ENCODE peak calls at places on chromosomes 2 and 18, in six cellular contexts. One of them, this sample, is unnamed.

GRCh38 chr2:234496835-234497591 is at the start of gene ARL4C:
- DNase-seq in foreskin fibroblast: peak
- DNase-seq in right atrium auricular region: no peak
- DNase-seq in GM12864: no peak
- DNase-seq in psoas muscle: peak
- DNase-seq in choroid plexus epithelial cell: peak
- DNase-seq in this sample: peak

GRCh38 chr18:27206411-27206810 is 21.3 kb upstream of the CHST9 start:
- DNase-seq in choroid plexus epithelial cell: no peak
- DNase-seq in right atrium auricular region: no peak
- DNase-seq in foreskin fibroblast: no peak
- DNase-seq in GM12864: no peak
- DNase-seq in psoas muscle: no peak
- DNase-seq in this sample: no peak

GRCh38 chr2:107380912-107381311 is 445.8 kb upstream of the RGPD4 start:
- DNase-seq in GM12864: no peak
- DNase-seq in right atrium auricular region: no peak
- DNase-seq in choroid plexus epithelial cell: no peak
- DNase-seq in foreskin fibroblast: no peak
- DNase-seq in psoas muscle: no peak
- DNase-seq in this sample: no peak

GRCh38 chr2:222592176-222592575 is 63.7 kb downstream of the FARSB start:
- DNase-seq in right atrium auricular region: no peak
- DNase-seq in foreskin fibroblast: no peak
- DNase-seq in psoas muscle: no peak
- DNase-seq in choroid plexus epithelial cell: no peak
- DNase-seq in GM12864: no peak
- DNase-seq in this sample: no peak

GRCh38 chr18:46174317-46175039 is 70.3 kb downstream of the HAUS1 start:
- DNase-seq in psoas muscle: peak
- DNase-seq in right atrium auricular region: no peak
- DNase-seq in choroid plexus epithelial cell: peak
- DNase-seq in GM12864: no peak
- DNase-seq in foreskin fibroblast: peak
- DNase-seq in this sample: peak

GRCh38 chr2:57965219-57965618 is 81.4 kb upstream of the VRK2 start:
- DNase-seq in GM12864: no peak
- DNase-seq in right atrium auricular region: no peak
- DNase-seq in choroid plexus epithelial cell: no peak
- DNase-seq in foreskin fibroblast: no peak
- DNase-seq in psoas muscle: no peak
- DNase-seq in this sample: no peak

GRCh38 chr2:217451634-217452033 is 551.2 kb downstream of the TNS1 start:
- DNase-seq in right atrium auricular region: no peak
- DNase-seq in choroid plexus epithelial cell: peak
- DNase-seq in psoas muscle: no peak
- DNase-seq in GM12864: no peak
- DNase-seq in foreskin fibroblast: peak
- DNase-seq in this sample: no peak

GRCh38 chr2:217361491-217361890 is 501.6 kb upstream of the TNP1 start:
- DNase-seq in right atrium auricular region: no peak
- DNase-seq in foreskin fibroblast: peak
- DNase-seq in GM12864: no peak
- DNase-seq in psoas muscle: no peak
- DNase-seq in choroid plexus epithelial cell: no peak
- DNase-seq in this sample: no peak

GRCh38 chr2:208012449-208012848 is 12.9 kb downstream of the PLEKHM3 start:
- DNase-seq in choroid plexus epithelial cell: no peak
- DNase-seq in right atrium auricular region: no peak
- DNase-seq in GM12864: no peak
- DNase-seq in psoas muscle: no peak
- DNase-seq in foreskin fibroblast: no peak
- DNase-seq in this sample: no peak

GRCh38 chr2:138500592-138501426 is 761 bp upstream of the SPOPL start:
- DNase-seq in psoas muscle: peak
- DNase-seq in choroid plexus epithelial cell: no peak
- DNase-seq in GM12864: no peak
- DNase-seq in right atrium auricular region: no peak
- DNase-seq in foreskin fibroblast: no peak
- DNase-seq in this sample: peak

GRCh38 chr18:37270046-37270665 is 295.4 kb downstream of the CELF4 start:
- DNase-seq in foreskin fibroblast: peak
- DNase-seq in right atrium auricular region: no peak
- DNase-seq in choroid plexus epithelial cell: peak
- DNase-seq in GM12864: no peak
- DNase-seq in psoas muscle: no peak
- DNase-seq in this sample: peak

GRCh38 chr2:16207611-16208010 is 267.3 kb downstream of the MYCN start:
- DNase-seq in right atrium auricular region: no peak
- DNase-seq in GM12864: no peak
- DNase-seq in foreskin fibroblast: no peak
- DNase-seq in psoas muscle: no peak
- DNase-seq in choroid plexus epithelial cell: no peak
- DNase-seq in this sample: no peak

GRCh38 chr2:100259991-100260390 is 62.3 kb downstream of the LONRF2 start:
- DNase-seq in GM12864: no peak
- DNase-seq in psoas muscle: no peak
- DNase-seq in foreskin fibroblast: no peak
- DNase-seq in right atrium auricular region: no peak
- DNase-seq in choroid plexus epithelial cell: no peak
- DNase-seq in this sample: no peak

GRCh38 chr2:151060334-151060733 is 201.3 kb downstream of the RBM43 start:
- DNase-seq in right atrium auricular region: no peak
- DNase-seq in GM12864: no peak
- DNase-seq in foreskin fibroblast: no peak
- DNase-seq in psoas muscle: no peak
- DNase-seq in choroid plexus epithelial cell: no peak
- DNase-seq in this sample: no peak

GRCh38 chr2:130246430-130246829 is 48.2 kb upstream of the TUBA3E start:
- DNase-seq in GM12864: no peak
- DNase-seq in right atrium auricular region: no peak
- DNase-seq in choroid plexus epithelial cell: no peak
- DNase-seq in psoas muscle: no peak
- DNase-seq in foreskin fibroblast: no peak
- DNase-seq in this sample: no peak

GRCh38 chr2:47631840-47632398 is 151.0 kb upstream of the MSH6 start:
- DNase-seq in right atrium auricular region: no peak
- DNase-seq in psoas muscle: no peak
- DNase-seq in choroid plexus epithelial cell: peak
- DNase-seq in GM12864: no peak
- DNase-seq in foreskin fibroblast: peak
- DNase-seq in this sample: no peak

GRCh38 chr2:195533771-195534642 is 123.0 kb upstream of the SLC39A10 start:
- DNase-seq in foreskin fibroblast: peak
- DNase-seq in psoas muscle: peak
- DNase-seq in right atrium auricular region: peak
- DNase-seq in choroid plexus epithelial cell: peak
- DNase-seq in GM12864: no peak
- DNase-seq in this sample: no peak
- TF ChIP-seq CTCF in foreskin fibroblast: peak
- TF ChIP-seq CTCF in psoas muscle: no peak
- TF ChIP-seq CTCF in right atrium auricular region: peak
- TF ChIP-seq CTCF in choroid plexus epithelial cell: peak
- TF ChIP-seq CTCF in GM12864: peak
- TF ChIP-seq CTCF in this sample: no peak

GRCh38 chr18:12021596-12021995 is 40.3 kb downstream of the IMPA2 start:
- DNase-seq in choroid plexus epithelial cell: no peak
- DNase-seq in foreskin fibroblast: no peak
- DNase-seq in psoas muscle: no peak
- DNase-seq in GM12864: no peak
- DNase-seq in right atrium auricular region: no peak
- DNase-seq in this sample: no peak

GRCh38 chr18:12015697-12016062 is 34.4 kb downstream of the IMPA2 start:
- DNase-seq in GM12864: no peak
- DNase-seq in foreskin fibroblast: peak
- DNase-seq in right atrium auricular region: no peak
- DNase-seq in psoas muscle: peak
- DNase-seq in choroid plexus epithelial cell: no peak
- DNase-seq in this sample: no peak

GRCh38 chr18:12021077-12021476 is 39.8 kb downstream of the IMPA2 start:
- DNase-seq in right atrium auricular region: no peak
- DNase-seq in psoas muscle: no peak
- DNase-seq in foreskin fibroblast: no peak
- DNase-seq in GM12864: no peak
- DNase-seq in choroid plexus epithelial cell: no peak
- DNase-seq in this sample: no peak

GRCh38 chr18:12017079-12017478 is 35.8 kb downstream of the IMPA2 start:
- DNase-seq in foreskin fibroblast: no peak
- DNase-seq in right atrium auricular region: no peak
- DNase-seq in choroid plexus epithelial cell: no peak
- DNase-seq in psoas muscle: no peak
- DNase-seq in GM12864: no peak
- DNase-seq in this sample: no peak

GRCh38 chr18:12018861-12019260 is 37.6 kb downstream of the IMPA2 start:
- DNase-seq in right atrium auricular region: no peak
- DNase-seq in foreskin fibroblast: no peak
- DNase-seq in GM12864: no peak
- DNase-seq in choroid plexus epithelial cell: no peak
- DNase-seq in psoas muscle: no peak
- DNase-seq in this sample: no peak
- TF ChIP-seq CTCF in right atrium auricular region: no peak
- TF ChIP-seq CTCF in foreskin fibroblast: no peak
- TF ChIP-seq CTCF in GM12864: no peak
- TF ChIP-seq CTCF in choroid plexus epithelial cell: no peak
- TF ChIP-seq CTCF in psoas muscle: no peak
- TF ChIP-seq CTCF in this sample: no peak

DNA sequence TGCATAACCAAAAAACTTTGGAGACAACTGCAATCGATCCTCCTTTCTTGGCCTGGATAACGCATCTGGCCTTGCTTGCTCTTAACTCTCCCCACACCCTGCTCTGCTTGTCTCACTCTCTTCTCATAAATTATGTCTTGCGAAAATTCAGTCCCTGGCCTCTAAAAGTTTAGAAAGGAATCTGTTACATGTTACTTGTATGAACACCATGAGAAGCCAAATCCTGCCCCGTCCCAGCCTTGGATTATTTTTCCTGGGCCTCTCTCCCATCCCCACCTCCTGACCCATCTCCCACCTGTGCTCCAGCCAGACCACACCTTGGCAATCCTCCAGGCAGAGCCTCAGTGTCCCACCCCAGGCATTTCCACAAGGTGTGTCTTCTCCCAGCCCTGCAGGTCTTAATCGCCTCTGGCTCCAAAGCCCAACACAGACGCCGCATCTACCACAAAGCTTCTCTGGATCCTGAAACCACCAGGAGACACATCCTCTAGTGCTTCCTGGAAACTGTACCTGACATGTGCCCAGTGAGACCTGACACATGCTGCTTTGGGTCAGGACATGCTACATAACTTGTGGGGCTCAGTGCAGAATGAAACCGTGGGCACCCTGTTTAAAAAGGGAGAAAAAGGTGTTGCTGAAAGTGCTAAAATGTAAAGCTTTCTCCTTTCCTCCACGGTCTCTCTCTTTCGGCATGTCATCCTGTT is 99.6 kb upstream of the ST3GAL5 start:
- DNase-seq in foreskin fibroblast: peak
- DNase-seq in psoas muscle: no peak
- DNase-seq in GM12864: no peak
- DNase-seq in right atrium auricular region: peak
- DNase-seq in choroid plexus epithelial cell: no peak
- DNase-seq in this sample: no peak
- TF ChIP-seq CTCF in foreskin fibroblast: no peak
- TF ChIP-seq CTCF in psoas muscle: no peak
- TF ChIP-seq CTCF in GM12864: no peak
- TF ChIP-seq CTCF in right atrium auricular region: no peak
- TF ChIP-seq CTCF in choroid plexus epithelial cell: no peak
- TF ChIP-seq CTCF in this sample: no peak

GRCh38 chr18:42030586-42031182 is 75.7 kb downstream of the PIK3C3 start:
- DNase-seq in foreskin fibroblast: peak
- DNase-seq in choroid plexus epithelial cell: peak
- DNase-seq in psoas muscle: no peak
- DNase-seq in GM12864: no peak
- DNase-seq in right atrium auricular region: no peak
- DNase-seq in this sample: peak
- TF ChIP-seq CTCF in foreskin fibroblast: peak
- TF ChIP-seq CTCF in choroid plexus epithelial cell: peak
- TF ChIP-seq CTCF in psoas muscle: peak
- TF ChIP-seq CTCF in GM12864: peak
- TF ChIP-seq CTCF in right atrium auricular region: peak
- TF ChIP-seq CTCF in this sample: no peak

GRCh38 chr2:28565720-28566295 is 69.9 kb downstream of the PLB1 start:
- DNase-seq in foreskin fibroblast: no peak
- DNase-seq in psoas muscle: no peak
- DNase-seq in right atrium auricular region: no peak
- DNase-seq in GM12864: no peak
- DNase-seq in choroid plexus epithelial cell: no peak
- DNase-seq in this sample: no peak

GRCh38 chr2:28568533-28568932 is 72.7 kb downstream of the PLB1 start:
- DNase-seq in choroid plexus epithelial cell: no peak
- DNase-seq in GM12864: no peak
- DNase-seq in right atrium auricular region: no peak
- DNase-seq in psoas muscle: no peak
- DNase-seq in foreskin fibroblast: peak
- DNase-seq in this sample: no peak

GRCh38 chr2:28565033-28565432 is 69.2 kb downstream of the PLB1 start:
- DNase-seq in foreskin fibroblast: no peak
- DNase-seq in psoas muscle: no peak
- DNase-seq in right atrium auricular region: no peak
- DNase-seq in GM12864: no peak
- DNase-seq in choroid plexus epithelial cell: no peak
- DNase-seq in this sample: no peak

GRCh38 chr2:28566441-28567075 is 70.7 kb downstream of the PLB1 start:
- DNase-seq in foreskin fibroblast: peak
- DNase-seq in right atrium auricular region: peak
- DNase-seq in choroid plexus epithelial cell: peak
- DNase-seq in psoas muscle: peak
- DNase-seq in GM12864: peak
- DNase-seq in this sample: peak

GRCh38 chr2:28567076-28567471 is 71.2 kb downstream of the PLB1 start:
- DNase-seq in right atrium auricular region: no peak
- DNase-seq in GM12864: no peak
- DNase-seq in psoas muscle: no peak
- DNase-seq in choroid plexus epithelial cell: peak
- DNase-seq in foreskin fibroblast: peak
- DNase-seq in this sample: peak
- TF ChIP-seq CTCF in right atrium auricular region: no peak
- TF ChIP-seq CTCF in GM12864: no peak
- TF ChIP-seq CTCF in psoas muscle: no peak
- TF ChIP-seq CTCF in choroid plexus epithelial cell: no peak
- TF ChIP-seq CTCF in foreskin fibroblast: no peak
- TF ChIP-seq CTCF in this sample: no peak

GRCh38 chr2:45345331-45346305 is 265.4 kb downstream of the SRBD1 start:
- DNase-seq in GM12864: no peak
- DNase-seq in choroid plexus epithelial cell: no peak
- DNase-seq in right atrium auricular region: no peak
- DNase-seq in psoas muscle: no peak
- DNase-seq in foreskin fibroblast: no peak
- DNase-seq in this sample: no peak
- TF ChIP-seq CTCF in GM12864: no peak
- TF ChIP-seq CTCF in choroid plexus epithelial cell: peak
- TF ChIP-seq CTCF in right atrium auricular region: no peak
- TF ChIP-seq CTCF in psoas muscle: no peak
- TF ChIP-seq CTCF in foreskin fibroblast: no peak
- TF ChIP-seq CTCF in this sample: no peak

DNA sequence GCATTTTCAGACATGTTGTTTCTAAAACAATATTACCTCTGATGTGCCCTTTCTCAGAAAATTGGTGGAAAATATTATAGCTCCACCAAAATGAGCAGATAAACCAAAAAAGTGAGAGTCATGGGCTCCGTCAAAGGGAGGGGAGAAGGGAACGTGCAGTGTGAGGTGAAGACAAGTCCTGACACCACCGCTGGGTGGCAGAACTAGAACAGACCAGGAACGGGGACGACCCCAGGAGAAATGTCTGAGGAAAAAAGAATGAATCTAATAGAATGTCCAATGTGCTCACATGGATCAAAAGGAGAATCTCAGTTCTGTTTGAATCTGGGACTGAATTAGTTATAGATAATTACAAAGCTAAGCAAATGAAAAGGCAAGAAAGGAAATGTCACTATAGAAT is 22.6 kb upstream of the BCL2 start:
- DNase-seq in GM12864: no peak
- DNase-seq in choroid plexus epithelial cell: peak
- DNase-seq in foreskin fibroblast: peak
- DNase-seq in psoas muscle: no peak
- DNase-seq in right atrium auricular region: no peak
- DNase-seq in this sample: peak
- TF ChIP-seq CTCF in GM12864: peak
- TF ChIP-seq CTCF in choroid plexus epithelial cell: peak
- TF ChIP-seq CTCF in foreskin fibroblast: peak
- TF ChIP-seq CTCF in psoas muscle: peak
- TF ChIP-seq CTCF in right atrium auricular region: peak
- TF ChIP-seq CTCF in this sample: peak

This sample was measured in GM20000.